ENCODE peak calls at places on chromosomes 2 and 18, in four cellular contexts. U is right cardiac atrium, T is heart left ventricle, J is OCI-LY7. Y is an unnamed sample.

GRCh38 chr2:24492283-24493272 is 1.5 kb downstream of the NCOA1 start:
- DNase-seq in U (no peak), T (no peak), J (no peak), Y (no peak)

GRCh38 chr18:75162467-75162866 is 46.5 kb downstream of the PTGR3 start:
- DNase-seq in U (no peak), T (peak; percentile 59), J (no peak), Y (no peak)

GRCh38 chr2:127081826-127082633 is 24.9 kb downstream of the BIN1 start:
- DNase-seq in U (no peak), T (no peak), J (peak; percentile 63), Y (no peak)

GRCh38 chr18:62760403-62760734 is 45.0 kb downstream of the PHLPP1 start:
- DNase-seq in U (no peak), T (no peak), J (no peak), Y (no peak)

GRCh38 chr2:38239452-38239851 is 137.6 kb downstream of the ATL2 start:
- DNase-seq in U (no peak), T (no peak), J (no peak), Y (no peak)

GRCh38 chr2:98806266-98806697 is 75.3 kb upstream of the MGAT4A start:
- DNase-seq in U (peak; percentile 88), T (peak; percentile 91), J (no peak), Y (peak; percentile 83)

GRCh38 chr2:145416640-145417039 is 896.7 kb upstream of the ZEB2 start:
- DNase-seq in U (no peak), T (no peak), J (no peak), Y (no peak)

GRCh38 chr2:58428553-58429284 is 187.6 kb upstream of the FANCL start:
- DNase-seq in U (no peak), T (no peak), J (no peak), Y (peak; percentile 35)

GRCh38 chr2:95389256-95390119 is 13.0 kb upstream of the FAHD2A start:
- DNase-seq in U (peak; percentile 85), T (peak; percentile 64), J (peak; percentile 51), Y (no peak)

GRCh38 chr2:182444806-182445205 is 18.0 kb upstream of the PDE1A start:
- DNase-seq in U (no peak), T (no peak), J (no peak), Y (no peak)

GRCh38 chr2:111171337-111171930 is 50.7 kb downstream of the BCL2L11 start:
- DNase-seq in U (no peak), T (no peak), J (no peak), Y (no peak)

GRCh38 chr2:96146151-96146880 is 1.1 kb upstream of the DUSP2 start:
- DNase-seq in U (peak; percentile 84), T (peak; percentile 66), J (peak; percentile 92), Y (peak; percentile 81)

GRCh38 chr2:199804831-199805230 is 46.2 kb downstream of the FTCDNL1 start:
- DNase-seq in U (no peak), T (no peak), J (no peak), Y (no peak)

GRCh38 chr2:86352137-86352931 is 14.9 kb upstream of the REEP1 start:
- DNase-seq in U (no peak), T (no peak), J (no peak), Y (no peak)

GRCh38 chr2:9144617-9145016 is 62.0 kb upstream of the ASAP2 start:
- DNase-seq in U (no peak), T (no peak), J (no peak), Y (no peak)

GRCh38 chr2:128198666-128199065 is 107.7 kb downstream of the UGGT1 start:
- DNase-seq in U (peak; percentile 79), T (peak; percentile 63), J (no peak), Y (no peak)

GRCh38 chr2:24919100-24919976 is 699 bp downstream of the ADCY3 start:
- DNase-seq in U (no peak), T (no peak), J (peak; percentile 46), Y (no peak)

GRCh38 chr18:26902296-26902695 is 36.8 kb upstream of the AQP4 start:
- DNase-seq in U (no peak), T (no peak), J (no peak), Y (no peak)

GRCh38 chr2:156430236-156430977 is 5.8 kb upstream of the GPD2 start:
- DNase-seq in U (no peak), T (no peak), J (no peak), Y (no peak)
- H3K27ac ChIP-seq in U (no peak overlapping the region), T (no peak overlapping the region), J (no peak overlapping the region), Y (peak overlapping the region; percentile 15)

GRCh38 chr18:23141022-23141999 is 6.0 kb downstream of the CABLES1 start:
- DNase-seq in U (peak; percentile 76), T (peak; percentile 58), J (no peak), Y (no peak)
- H3K27ac ChIP-seq in U (peak overlapping the region; percentile 34), T (no peak overlapping the region), J (no peak overlapping the region), Y (peak overlapping the region; percentile 21)

DNA sequence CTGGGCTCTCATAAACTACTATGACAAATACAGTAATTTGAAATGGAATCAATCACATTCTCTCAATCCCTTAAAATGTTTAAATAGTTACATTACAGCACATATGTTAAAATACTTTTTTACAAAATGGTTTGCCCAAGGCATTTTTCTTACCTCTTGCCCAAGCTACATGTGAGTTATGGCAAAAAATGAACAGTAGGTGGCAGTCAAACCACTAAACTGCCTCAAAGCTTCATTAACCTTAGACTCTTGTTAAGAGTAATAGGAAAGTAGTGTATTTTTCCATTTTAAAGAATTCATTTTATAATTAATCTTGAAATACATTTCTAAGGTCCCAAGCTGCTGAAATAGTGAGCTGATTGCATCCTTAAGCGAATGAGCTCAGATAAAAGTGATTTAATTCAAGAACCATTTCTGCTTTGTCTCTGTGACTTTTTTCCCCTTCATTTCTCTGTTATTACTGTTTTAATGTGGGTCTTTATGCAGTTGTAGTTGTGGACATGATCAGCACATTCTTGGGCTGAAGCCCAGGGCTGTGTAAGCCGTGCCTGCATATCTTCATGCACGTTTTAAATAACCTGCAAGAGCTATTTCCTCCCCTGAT is 311.9 kb downstream of the LNPK start:
- DNase-seq in U (no peak), T (no peak), J (peak; percentile 52), Y (no peak)
- H3K27ac ChIP-seq in U (no peak overlapping the region), T (no peak overlapping the region), J (no peak overlapping the region), Y (no peak overlapping the region)

GRCh38 chr2:120785228-120785966 is 49.7 kb downstream of the GLI2 start:
- DNase-seq in U (no peak), T (no peak), J (no peak), Y (no peak)
- H3K27ac ChIP-seq in U (no peak overlapping the region), T (no peak overlapping the region), J (no peak overlapping the region), Y (no peak overlapping the region)

DNA sequence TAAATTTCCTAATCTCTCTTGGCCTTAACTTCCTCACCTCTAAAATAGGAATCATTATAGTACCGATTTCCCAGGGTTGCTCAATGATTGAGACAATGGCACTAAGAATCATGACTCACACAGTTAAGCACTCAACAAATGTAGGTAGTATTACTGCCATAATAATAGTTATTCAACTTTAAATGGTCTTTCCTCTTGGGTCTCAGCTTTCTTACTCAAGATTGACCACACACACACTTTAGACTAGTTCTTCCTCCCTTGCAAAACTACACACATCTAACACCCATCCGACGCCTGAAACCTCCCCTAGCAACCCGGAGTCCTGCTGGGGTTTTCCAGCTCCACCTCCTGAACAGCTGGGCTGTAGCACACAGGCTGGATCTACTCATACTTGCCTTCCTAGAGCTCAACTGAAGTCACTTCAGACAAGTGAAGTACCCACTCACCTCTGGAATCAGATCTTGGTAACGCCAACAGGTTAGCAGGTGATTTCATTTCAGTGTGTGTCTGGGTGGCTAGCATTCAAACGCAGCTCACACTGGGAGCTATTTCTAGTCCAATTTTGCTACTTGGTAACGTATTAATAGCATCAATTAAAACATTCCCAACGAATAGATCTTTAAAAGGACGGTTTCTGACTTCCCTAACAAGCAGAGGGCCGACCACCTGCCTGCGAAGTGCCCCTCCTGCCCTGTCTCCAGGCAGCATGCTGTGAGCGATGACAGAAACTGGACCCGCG is 1.2 kb downstream of the UXS1 start:
- DNase-seq in U (no peak), T (peak; percentile 42), J (peak; percentile 7), Y (peak; percentile 82)
- H3K27ac ChIP-seq in U (no peak overlapping the region), T (peak overlapping the region; percentile 86), J (no peak overlapping the region), Y (peak overlapping the region; percentile 87)

GRCh38 chr18:459801-460200 is 40.7 kb downstream of the COLEC12 start:
- DNase-seq in U (no peak), T (no peak), J (no peak), Y (no peak)

GRCh38 chr18:458016-458415 is 42.5 kb downstream of the COLEC12 start:
- DNase-seq in U (no peak), T (no peak), J (no peak), Y (no peak)

GRCh38 chr18:457120-457519 is 43.4 kb downstream of the COLEC12 start:
- DNase-seq in U (peak; percentile 80), T (peak; percentile 79), J (peak; percentile 79), Y (no peak)

GRCh38 chr18:456361-456821 is 44.1 kb downstream of the COLEC12 start:
- DNase-seq in U (peak; percentile 63), T (peak; percentile 63), J (no peak), Y (no peak)

GRCh38 chr18:457533-457932 is 43.0 kb downstream of the COLEC12 start:
- DNase-seq in U (no peak), T (no peak), J (no peak), Y (no peak)
- H3K27ac ChIP-seq in U (no peak overlapping the region), T (peak overlapping the region; percentile 3), J (peak overlapping the region; percentile 17), Y (no peak overlapping the region)

DNA sequence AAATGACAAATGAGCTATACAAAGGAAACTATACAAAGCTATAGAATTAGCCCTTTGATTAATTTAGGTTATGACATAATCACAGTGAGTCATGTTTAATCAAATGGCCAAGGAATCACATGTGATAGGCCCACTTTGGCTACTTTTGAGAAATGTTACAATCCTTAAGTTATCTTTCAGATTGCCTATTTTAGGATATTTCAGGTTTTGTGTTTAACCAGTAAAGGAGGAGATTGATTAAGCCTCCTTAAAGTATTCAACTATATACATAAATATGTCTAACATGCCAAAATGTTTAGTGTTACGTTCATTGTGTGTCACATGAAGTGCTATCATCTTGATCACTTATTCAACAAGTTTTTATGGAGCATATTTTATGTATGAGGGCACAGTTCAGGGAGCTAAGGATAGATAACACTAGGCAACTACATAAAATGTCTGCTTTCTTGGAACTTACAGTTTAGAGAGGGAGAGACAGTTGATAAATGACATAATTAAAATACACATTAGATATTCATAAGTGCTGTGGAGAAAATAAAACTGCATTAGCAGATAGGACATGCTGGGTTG is 77.1 kb downstream of the LTBP1 start:
- DNase-seq in U (no peak), T (no peak), J (no peak), Y (no peak)
- H3K27ac ChIP-seq in U (no peak overlapping the region), T (peak overlapping the region; percentile 49), J (no peak overlapping the region), Y (no peak overlapping the region)

Y was measured in lower lobe of right lung.